ENCODE peak calls at places on chromosomes 1 and 21, in five cellular contexts. One of them, this sample, is unnamed.
A peak's percentile ranks its signal among the peaks of the same experiment; 100 is the strongest.

GRCh38 chr1:55421317-55421716 is 206.2 kb upstream of the USP24 start:
- DNase-seq in NCI-H1092: no peak
- DNase-seq in naive thymus-derived CD8-positive, alpha-beta T cell: no peak
- DNase-seq in pancreas: no peak
- DNase-seq in GM12865: no peak
- DNase-seq in this sample: no peak

GRCh38 chr1:147542549-147542857 is 1.2 kb downstream of the BCL9 start:
- DNase-seq in NCI-H1092: no peak
- DNase-seq in naive thymus-derived CD8-positive, alpha-beta T cell: no peak
- DNase-seq in pancreas: no peak
- DNase-seq in GM12865: no peak
- DNase-seq in this sample: no peak

GRCh38 chr1:181768216-181768929 is 285.1 kb downstream of the CACNA1E start:
- DNase-seq in NCI-H1092: no peak
- DNase-seq in naive thymus-derived CD8-positive, alpha-beta T cell: no peak
- DNase-seq in pancreas: no peak
- DNase-seq in GM12865: peak; percentile 18
- DNase-seq in this sample: no peak

GRCh38 chr1:89881415-89882058 is 60.7 kb downstream of the LRRC8D start:
- DNase-seq in NCI-H1092: no peak
- DNase-seq in naive thymus-derived CD8-positive, alpha-beta T cell: no peak
- DNase-seq in pancreas: no peak
- DNase-seq in GM12865: peak; percentile 8
- DNase-seq in this sample: no peak

GRCh38 chr1:182629674-182630073 is 25.5 kb upstream of the RGS16 start:
- DNase-seq in NCI-H1092: no peak
- DNase-seq in naive thymus-derived CD8-positive, alpha-beta T cell: peak; percentile 13
- DNase-seq in pancreas: no peak
- DNase-seq in GM12865: peak; percentile 61
- DNase-seq in this sample: no peak

GRCh38 chr1:43327549-43328292 is 9.9 kb upstream of the MPL start:
- DNase-seq in NCI-H1092: no peak
- DNase-seq in naive thymus-derived CD8-positive, alpha-beta T cell: no peak
- DNase-seq in pancreas: no peak
- DNase-seq in GM12865: no peak
- DNase-seq in this sample: no peak

GRCh38 chr1:53104289-53104913 is 38.0 kb downstream of the SLC1A7 start:
- DNase-seq in NCI-H1092: no peak
- DNase-seq in naive thymus-derived CD8-positive, alpha-beta T cell: no peak
- DNase-seq in pancreas: no peak
- DNase-seq in GM12865: no peak
- DNase-seq in this sample: no peak

GRCh38 chr1:89815611-89816010 is 5.2 kb upstream of the LRRC8D start:
- DNase-seq in NCI-H1092: no peak
- DNase-seq in naive thymus-derived CD8-positive, alpha-beta T cell: no peak
- DNase-seq in pancreas: no peak
- DNase-seq in GM12865: peak; percentile 75
- DNase-seq in this sample: no peak

GRCh38 chr1:7678491-7679158 is 92.5 kb upstream of the VAMP3 start:
- DNase-seq in NCI-H1092: no peak
- DNase-seq in naive thymus-derived CD8-positive, alpha-beta T cell: no peak
- DNase-seq in pancreas: no peak
- DNase-seq in GM12865: no peak
- DNase-seq in this sample: no peak

GRCh38 chr1:77218477-77219165 is 609 bp downstream of the PIGK start:
- DNase-seq in NCI-H1092: no peak
- DNase-seq in naive thymus-derived CD8-positive, alpha-beta T cell: no peak
- DNase-seq in pancreas: no peak
- DNase-seq in GM12865: no peak
- DNase-seq in this sample: no peak

GRCh38 chr1:94608142-94608851 is 66.7 kb upstream of the F3 start:
- DNase-seq in NCI-H1092: no peak
- DNase-seq in naive thymus-derived CD8-positive, alpha-beta T cell: no peak
- DNase-seq in pancreas: no peak
- DNase-seq in GM12865: no peak
- DNase-seq in this sample: no peak

GRCh38 chr1:234882898-234883297 is 245.7 kb downstream of the TOMM20 start:
- DNase-seq in NCI-H1092: no peak
- DNase-seq in naive thymus-derived CD8-positive, alpha-beta T cell: no peak
- DNase-seq in pancreas: no peak
- DNase-seq in GM12865: no peak
- DNase-seq in this sample: no peak

GRCh38 chr1:156668801-156669637 is 8.2 kb downstream of the NES start:
- DNase-seq in NCI-H1092: no peak
- DNase-seq in naive thymus-derived CD8-positive, alpha-beta T cell: no peak
- DNase-seq in pancreas: peak; percentile 44
- DNase-seq in GM12865: no peak
- DNase-seq in this sample: no peak

GRCh38 chr21:31316072-31316471 is 28.0 kb downstream of the TIAM1 start:
- DNase-seq in NCI-H1092: no peak
- DNase-seq in naive thymus-derived CD8-positive, alpha-beta T cell: no peak
- DNase-seq in pancreas: no peak
- DNase-seq in GM12865: no peak
- DNase-seq in this sample: no peak

GRCh38 chr1:200258447-200259375 is 151.1 kb downstream of the ZNF281 start:
- DNase-seq in NCI-H1092: no peak
- DNase-seq in naive thymus-derived CD8-positive, alpha-beta T cell: no peak
- DNase-seq in pancreas: no peak
- DNase-seq in GM12865: peak; percentile 60
- DNase-seq in this sample: no peak

This sample was measured in NCI-H446.